ENCODE peak calls at places on chromosomes 12 and 14, in nine cellular contexts. One of them, this sample, is unnamed. For H3K36me3, the result is how much of the 10 kb centered on the place peaks cover.

GRCh38 chr14:30227871-30228270 is 300.2 kb upstream of the PRKD1 start:
- DNase-seq in A673: no peak
- DNase-seq in OCI-LY7: no peak
- DNase-seq in CD8-positive, alpha-beta memory T cell: no peak
- DNase-seq in CD8-positive, alpha-beta T cell: no peak
- DNase-seq in cardiac muscle cell: no peak
- DNase-seq in ovary: no peak
- DNase-seq in BE2C: no peak
- DNase-seq in trophoblast cell: peak
- DNase-seq in this sample: no peak

GRCh38 chr12:55651314-55651703 is 14.6 kb downstream of the OR10P1 start:
- DNase-seq in CD8-positive, alpha-beta T cell: no peak
- DNase-seq in A673: no peak
- DNase-seq in BE2C: no peak
- DNase-seq in CD8-positive, alpha-beta memory T cell: no peak
- DNase-seq in cardiac muscle cell: no peak
- DNase-seq in trophoblast cell: no peak
- DNase-seq in ovary: no peak
- DNase-seq in OCI-LY7: no peak
- DNase-seq in this sample: no peak

GRCh38 chr12:38736821-38737220 is 168.6 kb downstream of the CPNE8 start:
- DNase-seq in trophoblast cell: no peak
- DNase-seq in BE2C: no peak
- DNase-seq in cardiac muscle cell: no peak
- DNase-seq in ovary: no peak
- DNase-seq in OCI-LY7: no peak
- DNase-seq in CD8-positive, alpha-beta T cell: no peak
- DNase-seq in A673: no peak
- DNase-seq in CD8-positive, alpha-beta memory T cell: no peak
- DNase-seq in this sample: no peak

GRCh38 chr14:53619625-53620324 is 336.9 kb downstream of the BMP4 start:
- DNase-seq in cardiac muscle cell: no peak
- DNase-seq in BE2C: no peak
- DNase-seq in CD8-positive, alpha-beta T cell: no peak
- DNase-seq in trophoblast cell: peak
- DNase-seq in ovary: no peak
- DNase-seq in CD8-positive, alpha-beta memory T cell: no peak
- DNase-seq in OCI-LY7: no peak
- DNase-seq in A673: no peak
- DNase-seq in this sample: no peak

GRCh38 chr12:131592972-131593371 is 117.9 kb upstream of the SFSWAP start:
- DNase-seq in OCI-LY7: no peak
- DNase-seq in CD8-positive, alpha-beta memory T cell: no peak
- DNase-seq in BE2C: no peak
- DNase-seq in ovary: no peak
- DNase-seq in cardiac muscle cell: peak
- DNase-seq in trophoblast cell: no peak
- DNase-seq in A673: no peak
- DNase-seq in CD8-positive, alpha-beta T cell: no peak
- DNase-seq in this sample: no peak

GRCh38 chr12:74337951-74338350 is 199.7 kb upstream of the ATXN7L3B start:
- DNase-seq in cardiac muscle cell: no peak
- DNase-seq in CD8-positive, alpha-beta T cell: no peak
- DNase-seq in CD8-positive, alpha-beta memory T cell: no peak
- DNase-seq in trophoblast cell: no peak
- DNase-seq in BE2C: no peak
- DNase-seq in OCI-LY7: no peak
- DNase-seq in ovary: no peak
- DNase-seq in A673: no peak
- DNase-seq in this sample: no peak

GRCh38 chr12:69438539-69438938 is 31.6 kb upstream of the FRS2 start:
- DNase-seq in CD8-positive, alpha-beta memory T cell: no peak
- DNase-seq in OCI-LY7: no peak
- DNase-seq in A673: no peak
- DNase-seq in cardiac muscle cell: no peak
- DNase-seq in CD8-positive, alpha-beta T cell: no peak
- DNase-seq in trophoblast cell: peak
- DNase-seq in BE2C: no peak
- DNase-seq in ovary: no peak
- DNase-seq in this sample: no peak

GRCh38 chr14:104461676-104462443 is 117.7 kb upstream of the C14orf180 start:
- DNase-seq in OCI-LY7: no peak
- DNase-seq in A673: peak
- DNase-seq in cardiac muscle cell: peak
- DNase-seq in CD8-positive, alpha-beta memory T cell: no peak
- DNase-seq in CD8-positive, alpha-beta T cell: no peak
- DNase-seq in trophoblast cell: no peak
- DNase-seq in BE2C: no peak
- DNase-seq in ovary: peak
- DNase-seq in this sample: no peak

GRCh38 chr14:101113835-101114725 is 210.6 kb upstream of the RTL1 start:
- DNase-seq in CD8-positive, alpha-beta memory T cell: no peak
- DNase-seq in BE2C: no peak
- DNase-seq in OCI-LY7: no peak
- DNase-seq in CD8-positive, alpha-beta T cell: no peak
- DNase-seq in A673: no peak
- DNase-seq in ovary: no peak
- DNase-seq in cardiac muscle cell: no peak
- DNase-seq in trophoblast cell: no peak
- DNase-seq in this sample: no peak

GRCh38 chr12:68755536-68756243 is 9.7 kb downstream of the SLC35E3 start:
- DNase-seq in OCI-LY7: no peak
- DNase-seq in A673: no peak
- DNase-seq in cardiac muscle cell: no peak
- DNase-seq in CD8-positive, alpha-beta memory T cell: no peak
- DNase-seq in BE2C: no peak
- DNase-seq in CD8-positive, alpha-beta T cell: no peak
- DNase-seq in ovary: no peak
- DNase-seq in trophoblast cell: no peak
- DNase-seq in this sample: no peak

GRCh38 chr14:23346693-23347405 is 5.8 kb downstream of the SLC22A17 start:
- DNase-seq in CD8-positive, alpha-beta memory T cell: no peak
- DNase-seq in trophoblast cell: no peak
- DNase-seq in BE2C: no peak
- DNase-seq in cardiac muscle cell: no peak
- DNase-seq in ovary: no peak
- DNase-seq in CD8-positive, alpha-beta T cell: no peak
- DNase-seq in OCI-LY7: no peak
- DNase-seq in A673: no peak
- DNase-seq in this sample: no peak

GRCh38 chr12:103705927-103706326 is 118.9 kb downstream of the STAB2 start:
- DNase-seq in trophoblast cell: no peak
- DNase-seq in A673: no peak
- DNase-seq in CD8-positive, alpha-beta memory T cell: no peak
- DNase-seq in cardiac muscle cell: no peak
- DNase-seq in OCI-LY7: no peak
- DNase-seq in ovary: no peak
- DNase-seq in CD8-positive, alpha-beta T cell: no peak
- DNase-seq in BE2C: no peak
- DNase-seq in this sample: no peak

GRCh38 chr12:115572440-115572839 is 705.1 kb downstream of the MED13L start:
- DNase-seq in OCI-LY7: no peak
- DNase-seq in BE2C: no peak
- DNase-seq in ovary: no peak
- DNase-seq in trophoblast cell: no peak
- DNase-seq in CD8-positive, alpha-beta memory T cell: no peak
- DNase-seq in A673: no peak
- DNase-seq in cardiac muscle cell: no peak
- DNase-seq in CD8-positive, alpha-beta T cell: no peak
- DNase-seq in this sample: no peak

GRCh38 chr12:33825442-33825841 is 196.9 kb upstream of the ALG10 start:
- DNase-seq in BE2C: no peak
- DNase-seq in trophoblast cell: no peak
- DNase-seq in CD8-positive, alpha-beta memory T cell: no peak
- DNase-seq in cardiac muscle cell: no peak
- DNase-seq in A673: no peak
- DNase-seq in OCI-LY7: no peak
- DNase-seq in CD8-positive, alpha-beta T cell: no peak
- DNase-seq in ovary: no peak
- DNase-seq in this sample: no peak

GRCh38 chr14:68653754-68654153 is 139.1 kb downstream of the ZFP36L1 start:
- DNase-seq in trophoblast cell: no peak
- DNase-seq in CD8-positive, alpha-beta T cell: no peak
- DNase-seq in A673: no peak
- DNase-seq in BE2C: no peak
- DNase-seq in OCI-LY7: no peak
- DNase-seq in cardiac muscle cell: no peak
- DNase-seq in CD8-positive, alpha-beta memory T cell: no peak
- DNase-seq in ovary: peak
- DNase-seq in this sample: no peak

GRCh38 chr12:66409195-66409871 is 107.0 kb downstream of the HELB start:
- DNase-seq in ovary: no peak
- DNase-seq in CD8-positive, alpha-beta memory T cell: peak
- DNase-seq in A673: peak
- DNase-seq in cardiac muscle cell: peak
- DNase-seq in CD8-positive, alpha-beta T cell: peak
- DNase-seq in BE2C: peak
- DNase-seq in OCI-LY7: peak
- DNase-seq in trophoblast cell: peak
- DNase-seq in this sample: no peak

GRCh38 chr12:92088802-92089201 is 56.8 kb downstream of the BTG1 start:
- DNase-seq in BE2C: no peak
- DNase-seq in A673: peak
- DNase-seq in ovary: no peak
- DNase-seq in CD8-positive, alpha-beta memory T cell: no peak
- DNase-seq in trophoblast cell: no peak
- DNase-seq in OCI-LY7: no peak
- DNase-seq in CD8-positive, alpha-beta T cell: no peak
- DNase-seq in cardiac muscle cell: no peak
- DNase-seq in this sample: no peak

GRCh38 chr12:2490746-2491145 is 304.0 kb upstream of the FKBP4 start:
- DNase-seq in BE2C: no peak
- DNase-seq in CD8-positive, alpha-beta memory T cell: no peak
- DNase-seq in CD8-positive, alpha-beta T cell: no peak
- DNase-seq in ovary: no peak
- DNase-seq in cardiac muscle cell: no peak
- DNase-seq in trophoblast cell: no peak
- DNase-seq in A673: peak
- DNase-seq in OCI-LY7: no peak
- DNase-seq in this sample: no peak

GRCh38 chr14:71242237-71242748 is 335.0 kb downstream of the PCNX1 start:
- DNase-seq in ovary: no peak
- DNase-seq in A673: no peak
- DNase-seq in CD8-positive, alpha-beta memory T cell: no peak
- DNase-seq in CD8-positive, alpha-beta T cell: no peak
- DNase-seq in BE2C: peak
- DNase-seq in OCI-LY7: no peak
- DNase-seq in trophoblast cell: no peak
- DNase-seq in cardiac muscle cell: peak
- DNase-seq in this sample: no peak

GRCh38 chr12:28191018-28191595 is 851 bp downstream of the CCDC91 start:
- DNase-seq in cardiac muscle cell: no peak
- DNase-seq in A673: peak
- DNase-seq in OCI-LY7: peak
- DNase-seq in CD8-positive, alpha-beta memory T cell: no peak
- DNase-seq in trophoblast cell: peak
- DNase-seq in ovary: no peak
- DNase-seq in CD8-positive, alpha-beta T cell: peak
- DNase-seq in BE2C: no peak
- DNase-seq in this sample: no peak

GRCh38 chr14:51821822-51822221 is 38.6 kb upstream of the GNG2 start:
- DNase-seq in OCI-LY7: no peak
- DNase-seq in A673: no peak
- DNase-seq in CD8-positive, alpha-beta memory T cell: no peak
- DNase-seq in BE2C: no peak
- DNase-seq in CD8-positive, alpha-beta T cell: no peak
- DNase-seq in ovary: no peak
- DNase-seq in trophoblast cell: no peak
- DNase-seq in cardiac muscle cell: no peak
- DNase-seq in this sample: no peak

GRCh38 chr14:70047598-70048312 is 141.0 kb downstream of the SLC8A3 start:
- DNase-seq in A673: no peak
- DNase-seq in ovary: no peak
- DNase-seq in BE2C: no peak
- DNase-seq in CD8-positive, alpha-beta T cell: no peak
- DNase-seq in cardiac muscle cell: no peak
- DNase-seq in trophoblast cell: peak
- DNase-seq in OCI-LY7: no peak
- DNase-seq in CD8-positive, alpha-beta memory T cell: no peak
- DNase-seq in this sample: no peak
- H3K4me3 ChIP-seq in A673: no peak
- H3K4me3 ChIP-seq in ovary: no peak
- H3K4me3 ChIP-seq in BE2C: no peak
- H3K4me3 ChIP-seq in CD8-positive, alpha-beta T cell: no peak
- H3K4me3 ChIP-seq in cardiac muscle cell: no peak
- H3K4me3 ChIP-seq in trophoblast cell: no peak
- H3K4me3 ChIP-seq in OCI-LY7: no peak
- H3K4me3 ChIP-seq in CD8-positive, alpha-beta memory T cell: no peak
- H3K4me3 ChIP-seq in this sample: no peak

GRCh38 chr12:24839268-24839791 is 109.6 kb downstream of the BCAT1 start:
- DNase-seq in A673: no peak
- DNase-seq in trophoblast cell: peak
- DNase-seq in ovary: no peak
- DNase-seq in CD8-positive, alpha-beta T cell: no peak
- DNase-seq in cardiac muscle cell: no peak
- DNase-seq in BE2C: no peak
- DNase-seq in CD8-positive, alpha-beta memory T cell: no peak
- DNase-seq in OCI-LY7: no peak
- DNase-seq in this sample: no peak
- H3K36me3 ChIP-seq in A673: under half
- H3K36me3 ChIP-seq in trophoblast cell: under half
- H3K36me3 ChIP-seq in ovary: under half
- H3K36me3 ChIP-seq in CD8-positive, alpha-beta T cell: under half
- H3K36me3 ChIP-seq in cardiac muscle cell: under half
- H3K36me3 ChIP-seq in BE2C: half or more
- H3K36me3 ChIP-seq in CD8-positive, alpha-beta memory T cell: under half
- H3K36me3 ChIP-seq in OCI-LY7: half or more
- H3K36me3 ChIP-seq in this sample: under half

DNA sequence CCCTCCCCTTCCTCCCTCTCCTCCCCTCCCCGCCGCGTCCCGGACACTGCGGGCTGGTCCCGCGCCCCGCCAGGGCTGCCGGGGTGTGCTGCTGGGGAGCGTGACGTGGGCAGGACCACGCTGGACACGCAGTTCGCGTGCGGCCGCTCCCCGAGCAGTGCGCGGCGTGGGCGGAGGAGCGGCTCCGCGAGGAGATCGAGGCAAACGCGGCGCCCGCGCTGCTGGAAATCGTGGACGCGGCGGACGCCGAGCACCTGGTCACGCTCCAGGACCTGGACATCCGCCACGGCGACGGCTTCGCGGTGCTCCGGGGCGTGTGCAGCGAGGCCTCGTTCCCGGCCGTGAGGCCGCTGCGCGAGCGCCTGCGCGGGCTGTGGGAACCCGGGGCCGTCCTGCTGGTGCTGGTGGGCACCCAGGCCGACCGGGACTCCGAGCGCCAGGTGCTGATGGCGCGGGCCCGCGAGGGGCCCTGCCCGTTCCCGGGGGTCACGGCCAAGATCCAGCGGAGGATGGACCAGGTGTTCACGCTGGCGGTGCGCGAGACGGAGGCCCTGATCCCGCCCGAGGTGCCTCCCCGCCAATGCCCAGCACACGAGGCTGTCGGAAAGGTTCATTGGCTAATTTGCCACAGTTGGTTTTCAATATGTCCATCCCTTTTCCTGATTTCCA is 84.3 kb downstream of the TNFAIP2 start:
- DNase-seq in CD8-positive, alpha-beta memory T cell: no peak
- DNase-seq in trophoblast cell: peak
- DNase-seq in ovary: peak
- DNase-seq in cardiac muscle cell: peak
- DNase-seq in CD8-positive, alpha-beta T cell: no peak
- DNase-seq in A673: no peak
- DNase-seq in BE2C: no peak
- DNase-seq in OCI-LY7: no peak
- DNase-seq in this sample: no peak
- H3K4me3 ChIP-seq in CD8-positive, alpha-beta memory T cell: no peak
- H3K4me3 ChIP-seq in trophoblast cell: peak
- H3K4me3 ChIP-seq in ovary: peak
- H3K4me3 ChIP-seq in cardiac muscle cell: peak
- H3K4me3 ChIP-seq in CD8-positive, alpha-beta T cell: no peak
- H3K4me3 ChIP-seq in A673: peak
- H3K4me3 ChIP-seq in BE2C: no peak
- H3K4me3 ChIP-seq in OCI-LY7: no peak
- H3K4me3 ChIP-seq in this sample: peak

GRCh38 chr12:21797539-21797938 is 23.0 kb upstream of the KCNJ8 start:
- DNase-seq in OCI-LY7: no peak
- DNase-seq in CD8-positive, alpha-beta T cell: no peak
- DNase-seq in trophoblast cell: no peak
- DNase-seq in A673: no peak
- DNase-seq in BE2C: no peak
- DNase-seq in ovary: no peak
- DNase-seq in CD8-positive, alpha-beta memory T cell: no peak
- DNase-seq in cardiac muscle cell: no peak
- DNase-seq in this sample: no peak
- H3K36me3 ChIP-seq in OCI-LY7: under half
- H3K36me3 ChIP-seq in CD8-positive, alpha-beta T cell: under half
- H3K36me3 ChIP-seq in trophoblast cell: under half
- H3K36me3 ChIP-seq in A673: under half
- H3K36me3 ChIP-seq in BE2C: under half
- H3K36me3 ChIP-seq in ovary: under half
- H3K36me3 ChIP-seq in CD8-positive, alpha-beta memory T cell: under half
- H3K36me3 ChIP-seq in cardiac muscle cell: under half
- H3K36me3 ChIP-seq in this sample: under half